ENCODE peak calls at places on chromosomes 6 and 20, in four cellular contexts. I is A549, J is endodermal cell, B is ascending aorta. L is an unnamed sample.

GRCh38 chr20:63587256-63587655 is 13.2 kb upstream of the HELZ2 start:
- DNase-seq in I (no peak), B (no peak), J (no peak), L (no peak)

GRCh38 chr6:54802775-54803631 is 43.6 kb upstream of the FAM83B start:
- DNase-seq in J (peak; percentile 43), B (no peak), I (no peak), L (no peak)

GRCh38 chr6:24960991-24961475 is 25.3 kb upstream of the RIPOR2 start:
- DNase-seq in I (no peak), J (no peak), B (no peak), L (no peak)

GRCh38 chr6:223763-224162 is 68.5 kb upstream of the DUSP22 start:
- DNase-seq in I (no peak), J (peak; percentile 21), B (no peak), L (no peak)

GRCh38 chr20:5191829-5192569 is 65.2 kb downstream of the CDS2 start:
- DNase-seq in I (peak; percentile 81), J (peak; percentile 75), B (no peak), L (no peak)

GRCh38 chr6:29850011-29850553 is 22.5 kb downstream of the HLA-G start:
- DNase-seq in J (no peak), B (no peak), I (no peak), L (no peak)

GRCh38 chr20:8853805-8854338 is 215.0 kb upstream of the PLCB4 start:
- DNase-seq in I (peak; percentile 80), J (peak; percentile 57), B (no peak), L (no peak)

GRCh38 chr6:95578106-95578410 is 723 bp downstream of the MANEA start:
- DNase-seq in I (no peak), J (no peak), B (no peak), L (no peak)

GRCh38 chr6:153099636-153100035 is 31.4 kb downstream of the RGS17 start:
- DNase-seq in B (no peak), J (no peak), I (no peak), L (no peak)

GRCh38 chr6:46329568-46329967 is 158.8 kb upstream of the ENPP5 start:
- DNase-seq in J (no peak), B (no peak), I (no peak), L (no peak)

GRCh38 chr6:24307881-24308280 is 50.0 kb downstream of the DCDC2 start:
- DNase-seq in B (no peak), J (no peak), I (no peak), L (no peak)

GRCh38 chr6:26594730-26595632 is 1.8 kb upstream of the ABT1 start:
- DNase-seq in J (peak; percentile 87), B (no peak), I (peak; percentile 88), L (no peak)

GRCh38 chr6:105429676-105430075 is 26.8 kb upstream of the PREP start:
- DNase-seq in J (no peak), I (no peak), B (no peak), L (no peak)

GRCh38 chr6:52993461-52993860 is 1.6 kb downstream of the GSTA4 start:
- DNase-seq in I (no peak), J (no peak), B (no peak), L (no peak)

GRCh38 chr20:38665094-38665493 is 59.2 kb upstream of the SLC32A1 start:
- DNase-seq in J (no peak), I (no peak), B (no peak), L (no peak)

GRCh38 chr6:123913858-123914257 is 110.2 kb downstream of the NKAIN2 start:
- DNase-seq in B (no peak), I (no peak), J (no peak), L (no peak)

GRCh38 chr6:41560440-41561192 is 14.4 kb downstream of the FOXP4 start:
- DNase-seq in B (no peak), I (no peak), J (peak; percentile 88), L (no peak)

GRCh38 chr6:136613477-136613876 is 63.3 kb upstream of the MAP7 start:
- DNase-seq in J (no peak), I (peak; percentile 36), B (no peak), L (no peak)

GRCh38 chr6:25359191-25359861 is 80.2 kb downstream of the CARMIL1 start:
- DNase-seq in J (peak; percentile 45), I (peak; percentile 7), B (no peak), L (no peak)

GRCh38 chr20:42678895-42679294 is 510.8 kb downstream of the PTPRT start:
- DNase-seq in I (peak; percentile 2), J (peak; percentile 72), B (no peak), L (no peak)

GRCh38 chr20:40932436-40932835 is 96.2 kb upstream of the TOP1 start:
- DNase-seq in I (no peak), B (no peak), J (no peak), L (no peak)

GRCh38 chr6:52049252-52050050 is 38.0 kb downstream of the PKHD1 start:
- DNase-seq in J (no peak), B (no peak), I (peak; percentile 21), L (no peak)

GRCh38 chr6:126664271-126664670 is 324.4 kb downstream of the CENPW start:
- DNase-seq in I (no peak), J (no peak), B (no peak), L (no peak)

GRCh38 chr20:6769953-6770831 is 2.7 kb downstream of the BMP2 start:
- DNase-seq in J (peak; percentile 87), B (no peak), I (no peak), L (peak; percentile 37)

GRCh38 chr6:63635563-63636515 is at the start of gene PHF3:
- DNase-seq in I (peak; percentile 90), J (peak; percentile 93), B (peak; percentile 21), L (peak; percentile 92)

GRCh38 chr6:81861281-81861680 is 108.8 kb upstream of the TENT5A start:
- DNase-seq in J (no peak), I (no peak), B (no peak), L (no peak)

GRCh38 chr6:14922706-14923105 is 323.2 kb upstream of the JARID2 start:
- DNase-seq in B (no peak), J (peak; percentile 49), I (no peak), L (no peak)

DNA sequence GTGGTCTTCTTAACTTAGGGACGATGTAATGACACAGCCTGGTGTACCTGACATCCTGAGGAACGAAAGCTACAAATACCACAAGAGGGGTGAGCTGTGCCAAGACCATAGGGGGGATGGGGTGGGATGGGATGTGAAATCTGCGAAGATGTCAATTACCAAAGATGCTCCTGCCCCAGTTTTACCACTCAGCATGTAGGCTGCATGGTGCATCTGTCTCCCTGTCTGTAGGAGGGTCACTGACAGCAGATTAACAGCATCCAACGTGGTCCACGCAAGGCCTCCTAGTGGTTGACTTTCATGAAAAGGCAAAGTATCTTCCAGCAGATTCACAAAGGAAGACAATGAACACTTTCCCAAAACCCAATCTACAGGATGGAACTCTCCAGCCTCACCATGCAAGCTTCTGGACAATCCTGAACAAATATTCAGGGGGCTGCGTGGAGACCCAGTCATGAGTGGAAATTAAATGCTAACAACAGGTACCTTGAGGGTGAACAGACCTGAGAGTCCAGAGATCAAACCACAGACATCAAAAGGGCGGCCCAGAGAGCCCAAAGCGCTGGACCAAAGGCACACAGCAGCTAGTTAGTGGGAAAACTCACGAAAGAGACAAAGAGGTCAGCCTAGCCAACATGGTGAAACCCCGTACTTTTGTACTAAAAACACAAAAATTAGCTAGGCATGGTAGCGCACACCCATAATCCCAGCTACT is 44.4 kb downstream of the ZMYND8 start:
- DNase-seq in B (no peak), I (no peak), J (no peak), L (no peak)
- TF ChIP-seq CTCF in B (no peak), I (no peak), J (peak; percentile 46), L (peak; percentile 11)

DNA sequence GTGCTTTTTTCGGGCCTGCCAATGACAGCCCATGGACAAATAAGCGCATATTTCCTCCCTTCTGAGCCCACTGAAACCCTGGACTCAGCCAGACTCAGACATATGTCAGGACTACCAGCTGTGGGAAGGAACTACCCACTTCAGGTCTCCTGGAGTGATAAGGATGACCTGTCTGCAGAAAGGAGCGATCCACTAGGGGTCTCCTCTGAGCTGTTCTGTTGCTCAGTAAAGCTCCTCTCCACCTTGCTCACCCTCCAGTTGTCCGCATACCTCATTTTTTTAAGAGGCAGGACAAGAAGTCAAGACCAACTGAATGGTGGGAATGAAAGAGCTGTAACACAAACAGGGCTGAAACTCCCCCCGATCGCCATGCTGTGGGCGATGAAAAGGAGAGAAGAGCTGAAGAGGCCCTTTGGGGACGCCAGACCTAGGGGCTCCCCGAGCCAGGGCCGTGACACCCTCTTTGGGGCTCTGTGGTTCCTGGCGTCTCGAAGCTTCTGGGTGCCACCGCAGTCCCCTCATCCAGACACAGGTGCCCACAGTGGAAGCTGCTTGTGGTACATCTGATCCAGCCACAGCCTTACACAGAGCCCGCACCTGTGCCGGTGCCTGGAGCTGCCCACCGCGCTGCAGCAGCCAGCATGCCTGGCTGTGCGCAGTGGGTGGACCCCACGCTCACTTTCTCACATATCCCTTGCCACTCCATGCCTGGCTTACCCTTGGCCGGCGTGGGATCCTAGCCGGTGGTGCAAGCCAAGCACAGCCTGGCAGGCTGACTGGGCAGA is 68.8 kb downstream of the EYS start:
- DNase-seq in B (no peak), I (peak; percentile 33), J (peak; percentile 84), L (no peak)
- TF ChIP-seq CTCF in B (no peak), I (no peak), J (peak; percentile 77), L (no peak)

GRCh38 chr6:147724454-147724853 is 216.0 kb downstream of the SAMD5 start:
- DNase-seq in J (peak; percentile 65), I (no peak), B (no peak), L (no peak)
- TF ChIP-seq CTCF in J (no peak), I (no peak), B (no peak), L (no peak)

DNA sequence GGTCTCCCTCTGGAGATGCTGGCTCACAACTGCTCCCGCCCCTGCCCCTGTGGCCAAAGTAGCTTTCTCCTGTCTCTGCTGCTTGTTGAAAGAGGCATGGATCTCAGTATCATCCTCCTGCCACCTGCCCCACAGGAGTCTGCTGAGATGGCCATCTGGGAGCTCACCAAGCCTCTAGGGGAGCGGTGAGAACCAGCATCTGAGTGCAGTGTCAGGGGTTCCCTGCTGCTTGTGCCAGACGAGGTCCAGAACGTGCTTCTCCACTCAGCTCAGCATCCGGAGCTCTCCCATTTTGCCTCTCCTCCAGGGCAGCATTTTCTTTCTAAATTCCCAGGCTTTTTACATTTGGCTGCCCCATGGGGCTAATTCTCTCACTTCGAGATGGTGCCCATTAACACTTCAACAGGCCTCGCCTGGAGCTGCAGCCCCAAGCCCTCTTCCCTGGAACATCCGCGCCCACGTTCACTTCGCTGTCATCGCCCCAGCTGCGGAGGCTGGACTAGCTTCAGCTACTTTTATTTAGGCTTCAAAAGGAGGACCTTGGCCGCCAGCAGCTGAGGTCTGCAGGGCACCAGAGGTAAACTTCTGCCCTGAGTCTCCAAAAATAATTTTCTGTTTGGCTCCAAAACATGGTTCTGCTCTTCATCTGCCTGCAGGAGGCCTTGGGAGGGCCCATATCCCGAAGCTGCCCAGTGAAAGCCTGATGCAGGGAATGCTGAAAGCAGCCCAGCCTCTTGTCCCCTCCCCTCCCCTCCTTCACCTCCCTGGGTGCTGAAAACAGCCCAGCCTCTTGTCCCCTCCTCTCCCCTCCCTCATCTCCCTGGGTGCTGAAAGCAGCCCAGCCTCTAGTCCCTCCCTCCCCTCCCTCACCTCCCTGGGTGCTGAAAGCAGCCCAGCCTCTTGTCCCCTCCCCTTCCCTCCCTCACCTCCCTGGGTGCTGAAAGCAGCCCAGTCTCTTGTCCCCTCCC is 25.2 kb upstream of the MLN start:
- DNase-seq in I (no peak), B (no peak), J (peak; percentile 90), L (no peak)
- TF ChIP-seq CTCF in I (no peak), B (no peak), J (no peak), L (no peak)

L was measured in mesothelial cell of epicardium.